ENCODE peak calls at places on chromosomes 7 and 10, in six cellular contexts. One of them, this sample, is unnamed.

GRCh38 chr10:123043409-123043925 is 34.7 kb downstream of the ACADSB start:
- DNase-seq in thyroid gland: peak
- DNase-seq in GM20000: peak
- DNase-seq in uterus: no peak
- DNase-seq in Peyer's patch: no peak
- DNase-seq in right atrium auricular region: no peak
- DNase-seq in this sample: no peak

GRCh38 chr10:125882596-125882995 is 1.5 kb upstream of the DHX32 start:
- DNase-seq in thyroid gland: no peak
- DNase-seq in GM20000: no peak
- DNase-seq in uterus: no peak
- DNase-seq in Peyer's patch: no peak
- DNase-seq in right atrium auricular region: no peak
- DNase-seq in this sample: no peak

GRCh38 chr7:41103331-41103730 is 599.6 kb downstream of the INHBA start:
- DNase-seq in thyroid gland: no peak
- DNase-seq in GM20000: peak
- DNase-seq in uterus: no peak
- DNase-seq in Peyer's patch: no peak
- DNase-seq in right atrium auricular region: no peak
- DNase-seq in this sample: no peak

GRCh38 chr7:158389514-158390425 is 197.9 kb downstream of the PTPRN2 start:
- DNase-seq in thyroid gland: no peak
- DNase-seq in GM20000: no peak
- DNase-seq in uterus: no peak
- DNase-seq in Peyer's patch: peak
- DNase-seq in right atrium auricular region: no peak
- DNase-seq in this sample: no peak

GRCh38 chr10:117271427-117271826 is 30.5 kb downstream of the SLC18A2 start:
- DNase-seq in thyroid gland: no peak
- DNase-seq in GM20000: no peak
- DNase-seq in uterus: no peak
- DNase-seq in Peyer's patch: no peak
- DNase-seq in right atrium auricular region: no peak
- DNase-seq in this sample: no peak

GRCh38 chr7:41573017-41573416 is 129.9 kb downstream of the INHBA start:
- DNase-seq in thyroid gland: no peak
- DNase-seq in GM20000: no peak
- DNase-seq in uterus: no peak
- DNase-seq in Peyer's patch: no peak
- DNase-seq in right atrium auricular region: no peak
- DNase-seq in this sample: no peak

GRCh38 chr7:151125459-151125834 is 39.2 kb downstream of the AGAP3 start:
- DNase-seq in thyroid gland: peak
- DNase-seq in GM20000: no peak
- DNase-seq in uterus: no peak
- DNase-seq in Peyer's patch: peak
- DNase-seq in right atrium auricular region: no peak
- DNase-seq in this sample: no peak

GRCh38 chr10:126904807-126905686 is at the start of gene DOCK1:
- DNase-seq in thyroid gland: peak
- DNase-seq in GM20000: no peak
- DNase-seq in uterus: peak
- DNase-seq in Peyer's patch: peak
- DNase-seq in right atrium auricular region: no peak
- DNase-seq in this sample: peak

GRCh38 chr7:137801003-137801402 is 45.8 kb downstream of the DGKI start:
- DNase-seq in thyroid gland: no peak
- DNase-seq in GM20000: no peak
- DNase-seq in uterus: no peak
- DNase-seq in Peyer's patch: no peak
- DNase-seq in right atrium auricular region: no peak
- DNase-seq in this sample: no peak

GRCh38 chr7:55005241-55005836 is 13.5 kb upstream of the EGFR start:
- DNase-seq in thyroid gland: no peak
- DNase-seq in GM20000: no peak
- DNase-seq in uterus: no peak
- DNase-seq in Peyer's patch: no peak
- DNase-seq in right atrium auricular region: no peak
- DNase-seq in this sample: no peak

GRCh38 chr10:100560248-100560647 is 24.5 kb downstream of the HIF1AN start:
- DNase-seq in thyroid gland: no peak
- DNase-seq in GM20000: no peak
- DNase-seq in uterus: no peak
- DNase-seq in Peyer's patch: no peak
- DNase-seq in right atrium auricular region: no peak
- DNase-seq in this sample: no peak

GRCh38 chr10:100565206-100565985 is 29.7 kb downstream of the HIF1AN start:
- DNase-seq in thyroid gland: no peak
- DNase-seq in GM20000: no peak
- DNase-seq in uterus: no peak
- DNase-seq in Peyer's patch: no peak
- DNase-seq in right atrium auricular region: no peak
- DNase-seq in this sample: no peak

GRCh38 chr10:100561005-100561404 is 25.3 kb downstream of the HIF1AN start:
- DNase-seq in thyroid gland: no peak
- DNase-seq in GM20000: no peak
- DNase-seq in uterus: no peak
- DNase-seq in Peyer's patch: no peak
- DNase-seq in right atrium auricular region: no peak
- DNase-seq in this sample: no peak

GRCh38 chr10:100562008-100562672 is 26.4 kb downstream of the HIF1AN start:
- DNase-seq in thyroid gland: peak
- DNase-seq in GM20000: peak
- DNase-seq in uterus: peak
- DNase-seq in Peyer's patch: peak
- DNase-seq in right atrium auricular region: no peak
- DNase-seq in this sample: no peak

DNA sequence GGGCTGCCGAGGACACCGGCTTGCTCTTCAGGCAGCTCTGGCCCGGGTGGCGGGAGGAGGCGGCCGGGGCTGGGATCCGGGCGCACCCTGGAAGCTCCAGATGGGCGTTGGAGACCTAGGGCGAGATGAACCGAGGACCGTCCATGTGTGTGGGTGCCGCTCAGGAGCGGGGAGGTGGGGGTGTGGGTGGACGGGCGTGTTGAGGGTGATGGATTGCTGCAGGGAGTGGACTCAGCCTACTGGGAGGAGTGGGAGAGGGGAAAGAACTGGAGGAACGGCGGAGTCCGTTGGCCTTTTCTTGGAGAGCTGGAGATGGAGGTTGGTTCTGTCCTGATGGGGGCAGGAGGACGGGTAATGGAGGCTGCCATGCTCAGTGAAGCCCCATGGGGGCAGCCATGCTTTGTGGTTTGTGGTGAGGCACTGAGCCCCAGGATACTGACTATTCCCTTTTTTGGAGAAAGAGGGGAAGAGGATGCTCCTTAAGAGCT is 27.1 kb downstream of the HIF1AN start:
- DNase-seq in thyroid gland: no peak
- DNase-seq in GM20000: peak
- DNase-seq in uterus: peak
- DNase-seq in Peyer's patch: no peak
- DNase-seq in right atrium auricular region: no peak
- DNase-seq in this sample: no peak
- TF ChIP-seq CTCF in thyroid gland: no peak
- TF ChIP-seq CTCF in GM20000: no peak
- TF ChIP-seq CTCF in uterus: peak
- TF ChIP-seq CTCF in Peyer's patch: no peak
- TF ChIP-seq CTCF in right atrium auricular region: peak
- TF ChIP-seq CTCF in this sample: peak

DNA sequence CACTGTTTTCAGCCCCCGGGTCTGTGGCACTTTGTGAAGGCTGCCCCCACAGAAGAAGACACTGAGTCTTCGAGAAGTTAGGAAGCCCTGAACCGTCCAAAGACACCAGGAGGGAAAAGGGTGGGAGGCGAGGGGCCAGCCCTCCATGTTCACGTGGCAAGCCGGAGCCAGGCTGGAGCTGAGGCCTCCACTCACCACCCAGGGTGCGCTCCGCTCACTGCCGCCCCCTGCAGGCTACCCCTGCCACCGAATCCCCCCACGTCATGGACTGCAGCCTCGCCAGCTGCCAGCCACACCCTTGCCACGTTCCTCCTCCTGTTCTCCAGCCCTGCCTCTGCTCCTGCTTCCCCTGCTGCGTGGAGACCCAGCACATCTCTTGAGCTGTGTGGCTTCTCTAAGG is 59.0 kb upstream of the EN2 start:
- DNase-seq in thyroid gland: no peak
- DNase-seq in GM20000: no peak
- DNase-seq in uterus: no peak
- DNase-seq in Peyer's patch: no peak
- DNase-seq in right atrium auricular region: no peak
- DNase-seq in this sample: no peak
- TF ChIP-seq CTCF in thyroid gland: no peak
- TF ChIP-seq CTCF in GM20000: no peak
- TF ChIP-seq CTCF in uterus: no peak
- TF ChIP-seq CTCF in Peyer's patch: no peak
- TF ChIP-seq CTCF in right atrium auricular region: no peak
- TF ChIP-seq CTCF in this sample: no peak

DNA sequence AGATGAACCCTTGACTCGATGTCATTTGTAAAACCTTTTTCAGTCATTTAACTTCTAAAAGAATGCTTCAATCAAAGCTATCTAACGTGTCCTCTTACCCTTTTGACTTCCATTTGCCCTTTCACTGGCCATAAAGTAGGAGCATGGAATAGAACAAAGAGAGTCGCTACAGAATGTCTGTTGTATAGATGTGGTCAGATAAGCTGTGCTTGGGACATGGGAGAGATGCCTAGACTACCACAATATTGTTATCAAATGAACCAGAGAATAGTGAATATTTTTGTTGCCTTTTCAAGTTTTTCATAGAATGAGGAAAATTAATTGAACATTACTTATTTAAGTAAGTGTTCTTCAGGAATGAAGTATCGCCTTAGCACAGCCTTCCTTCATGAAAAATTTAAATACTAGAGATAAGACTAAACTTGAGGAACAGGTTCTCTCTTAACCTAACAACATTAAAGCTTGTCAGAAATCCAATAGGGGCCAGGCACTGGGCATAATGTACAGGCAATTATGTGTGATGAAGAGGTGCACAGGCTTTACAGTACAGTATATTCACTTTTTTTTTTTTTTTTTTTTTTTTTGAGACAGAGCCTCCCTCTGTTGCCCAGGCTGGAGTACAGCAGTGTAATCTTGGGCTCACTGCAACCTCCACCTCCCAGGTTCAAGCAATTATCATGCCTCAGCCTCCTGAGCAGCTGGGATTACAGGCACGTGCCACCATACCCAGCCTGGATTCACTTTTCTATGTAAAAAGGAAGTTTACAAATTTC is 7.5 kb upstream of the KMT2E start:
- DNase-seq in thyroid gland: no peak
- DNase-seq in GM20000: no peak
- DNase-seq in uterus: no peak
- DNase-seq in Peyer's patch: no peak
- DNase-seq in right atrium auricular region: no peak
- DNase-seq in this sample: no peak
- TF ChIP-seq CTCF in thyroid gland: no peak
- TF ChIP-seq CTCF in GM20000: no peak
- TF ChIP-seq CTCF in uterus: no peak
- TF ChIP-seq CTCF in Peyer's patch: no peak
- TF ChIP-seq CTCF in right atrium auricular region: no peak
- TF ChIP-seq CTCF in this sample: no peak

DNA sequence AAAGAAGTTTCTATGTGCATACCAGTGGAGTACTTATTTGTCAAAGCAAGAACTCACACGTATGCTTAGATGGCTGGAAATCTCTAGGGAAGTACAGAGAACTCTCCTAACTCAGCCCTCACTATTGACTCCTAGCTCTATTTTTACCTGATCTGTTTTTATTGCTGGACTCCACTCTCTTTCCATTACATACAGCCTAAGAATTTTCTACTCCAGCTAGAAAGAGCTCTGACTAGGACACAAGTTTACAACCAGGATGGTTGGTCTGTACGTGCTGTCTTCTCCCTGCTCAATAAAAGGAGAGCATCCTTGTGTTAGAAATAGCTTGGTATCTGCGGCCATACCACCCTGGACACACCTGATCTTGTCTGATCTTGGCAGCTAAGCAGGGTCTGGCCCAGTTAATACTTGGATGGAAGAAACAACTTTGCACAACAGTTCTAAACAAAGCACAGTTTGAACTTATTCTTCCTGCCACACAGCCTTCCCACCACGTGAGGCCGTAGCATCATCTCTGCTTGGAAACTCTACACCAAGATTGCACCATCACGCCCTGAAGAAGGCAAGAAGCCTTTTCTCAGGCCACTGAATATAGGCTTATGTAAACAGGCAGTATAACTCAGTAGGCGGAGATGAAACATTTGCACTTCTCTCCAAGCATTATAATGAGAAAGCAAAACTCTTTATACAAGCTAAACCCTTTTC is 50.7 kb downstream of the KCNMA1 start:
- DNase-seq in thyroid gland: peak
- DNase-seq in GM20000: no peak
- DNase-seq in uterus: peak
- DNase-seq in Peyer's patch: peak
- DNase-seq in right atrium auricular region: no peak
- DNase-seq in this sample: no peak
- TF ChIP-seq CTCF in thyroid gland: no peak
- TF ChIP-seq CTCF in GM20000: no peak
- TF ChIP-seq CTCF in uterus: no peak
- TF ChIP-seq CTCF in Peyer's patch: no peak
- TF ChIP-seq CTCF in right atrium auricular region: no peak
- TF ChIP-seq CTCF in this sample: no peak

GRCh38 chr10:131982796-131983195 is 1.1 kb upstream of the BNIP3 start:
- DNase-seq in thyroid gland: no peak
- DNase-seq in GM20000: no peak
- DNase-seq in uterus: no peak
- DNase-seq in Peyer's patch: no peak
- DNase-seq in right atrium auricular region: no peak
- DNase-seq in this sample: no peak

GRCh38 chr10:131982185-131982756 is 548 bp upstream of the BNIP3 start:
- DNase-seq in thyroid gland: no peak
- DNase-seq in GM20000: peak
- DNase-seq in uterus: no peak
- DNase-seq in Peyer's patch: no peak
- DNase-seq in right atrium auricular region: no peak
- DNase-seq in this sample: no peak

GRCh38 chr10:131980757-131981428 is 830 bp downstream of the BNIP3 start:
- DNase-seq in thyroid gland: peak
- DNase-seq in GM20000: peak
- DNase-seq in uterus: no peak
- DNase-seq in Peyer's patch: no peak
- DNase-seq in right atrium auricular region: no peak
- DNase-seq in this sample: no peak

GRCh38 chr10:131980321-131980720 is 1.4 kb downstream of the BNIP3 start:
- DNase-seq in thyroid gland: no peak
- DNase-seq in GM20000: no peak
- DNase-seq in uterus: no peak
- DNase-seq in Peyer's patch: no peak
- DNase-seq in right atrium auricular region: no peak
- DNase-seq in this sample: no peak

GRCh38 chr10:131981429-131982184 is at the start of gene BNIP3:
- DNase-seq in thyroid gland: peak
- DNase-seq in GM20000: peak
- DNase-seq in uterus: peak
- DNase-seq in Peyer's patch: peak
- DNase-seq in right atrium auricular region: peak
- DNase-seq in this sample: peak
- TF ChIP-seq CTCF in thyroid gland: no peak
- TF ChIP-seq CTCF in GM20000: no peak
- TF ChIP-seq CTCF in uterus: no peak
- TF ChIP-seq CTCF in Peyer's patch: no peak
- TF ChIP-seq CTCF in right atrium auricular region: no peak
- TF ChIP-seq CTCF in this sample: peak